ENCODE peak calls at places on chromosomes 1 and 21, in seven cellular contexts. J, M, S, W, T, E and H are unnamed samples.

GRCh38 chr1:72366473-72366872 is 84.1 kb upstream of the NEGR1 start:
- DNase-seq in J (peak), M (no peak), S (no peak), W (peak), T (no peak), E (no peak), H (no peak)

GRCh38 chr1:71196685-71197084 is 115.8 kb upstream of the ZRANB2 start:
- DNase-seq in J (peak), M (no peak), S (no peak), W (peak), T (no peak), E (no peak), H (no peak)

GRCh38 chr1:205701405-205701804 is 21.1 kb upstream of the SLC45A3 start:
- DNase-seq in J (no peak), M (no peak), S (no peak), W (no peak), T (no peak), E (no peak), H (no peak)

GRCh38 chr1:243548516-243548915 is 292.7 kb downstream of the SDCCAG8 start:
- DNase-seq in J (no peak), M (no peak), S (no peak), W (no peak), T (no peak), E (no peak), H (no peak)

GRCh38 chr1:167132306-167133010 is 38.6 kb downstream of the STYXL2 start:
- DNase-seq in J (no peak), M (no peak), S (no peak), W (no peak), T (no peak), E (no peak), H (no peak)

GRCh38 chr1:207454046-207454964 is at the start of gene CR2:
- DNase-seq in J (no peak), M (peak), S (peak), W (no peak), T (peak), E (peak), H (peak)

GRCh38 chr21:26769613-26770188 is 75.5 kb downstream of the ADAMTS1 start:
- DNase-seq in J (peak), M (no peak), S (no peak), W (peak), T (no peak), E (no peak), H (no peak)

GRCh38 chr1:201655910-201656669 is 117.2 kb downstream of the NAV1 start:
- DNase-seq in J (no peak), M (no peak), S (no peak), W (no peak), T (no peak), E (no peak), H (no peak)

GRCh38 chr1:160398823-160399222 is 1.5 kb upstream of the VANGL2 start:
- DNase-seq in J (no peak), M (no peak), S (no peak), W (no peak), T (no peak), E (no peak), H (no peak)

GRCh38 chr21:24658016-24658415 is 949.3 kb downstream of the MRPL39 start:
- DNase-seq in J (peak), M (no peak), S (no peak), W (no peak), T (no peak), E (no peak), H (no peak)

GRCh38 chr1:206508956-206509355 is 1.6 kb downstream of the RASSF5 start:
- DNase-seq in J (no peak), M (no peak), S (no peak), W (no peak), T (no peak), E (no peak), H (no peak)

GRCh38 chr1:59072017-59072947 is 224.6 kb upstream of the FGGY start:
- DNase-seq in J (peak), M (no peak), S (no peak), W (peak), T (peak), E (peak), H (no peak)

GRCh38 chr1:87826639-87827345 is 498.1 kb downstream of the LMO4 start:
- DNase-seq in J (no peak), M (no peak), S (no peak), W (peak), T (no peak), E (no peak), H (peak)

GRCh38 chr1:107124705-107125104 is 16.1 kb upstream of the NTNG1 start:
- DNase-seq in J (peak), M (no peak), S (no peak), W (no peak), T (no peak), E (no peak), H (no peak)

GRCh38 chr1:78176448-78176847 is 130.7 kb downstream of the GIPC2 start:
- DNase-seq in J (peak), M (no peak), S (no peak), W (peak), T (no peak), E (no peak), H (no peak)

GRCh38 chr1:207884276-207885029 is 26.5 kb downstream of the CD34 start:
- DNase-seq in J (no peak), M (no peak), S (no peak), W (no peak), T (no peak), E (no peak), H (no peak)

GRCh38 chr1:1198423-1199140 is 7.8 kb downstream of the TNFRSF18 start:
- DNase-seq in J (no peak), M (no peak), S (peak), W (peak), T (no peak), E (no peak), H (no peak)

GRCh38 chr1:242017580-242018233 is 18.8 kb upstream of the MAP1LC3C start:
- DNase-seq in J (peak), M (no peak), S (peak), W (peak), T (peak), E (peak), H (peak)

GRCh38 chr1:204251926-204252689 is 38.3 kb upstream of the GOLT1A start:
- DNase-seq in J (no peak), M (no peak), S (no peak), W (no peak), T (no peak), E (no peak), H (no peak)

GRCh38 chr1:117060441-117061317 is 553 bp downstream of the TTF2 start:
- DNase-seq in J (peak), M (peak), S (peak), W (peak), T (no peak), E (peak), H (no peak)

GRCh38 chr1:5711956-5712645 is 280.1 kb downstream of the NPHP4 start:
- DNase-seq in J (no peak), M (no peak), S (no peak), W (no peak), T (no peak), E (no peak), H (no peak)